ENCODE peak calls at places on chromosomes 16 and 17, in nine cellular contexts. One of them, this sample, is unnamed.

GRCh38 chr17:78146881-78147280 is 696 bp downstream of the C17orf99 start:
- DNase-seq in T-helper 2 cell: no peak
- DNase-seq in progenitor cell of endocrine pancreas: no peak
- DNase-seq in HS-5: no peak
- DNase-seq in stimulated activated effector memory CD8-positive, alpha-beta T cell treated with anti-CD3 and anti-CD28 coated beads, Interleukin-12 subunit alpha, Interleukin-12 subunit beta, amount 100 ng/mL, for 72 hours: no peak
- DNase-seq in CD4-positive, alpha-beta memory T cell: no peak
- DNase-seq in CD8-positive, alpha-beta memory T cell: no peak
- DNase-seq in CD4-positive, alpha-beta T cell: no peak
- DNase-seq in cardiac fibroblast: no peak
- DNase-seq in this sample: no peak

GRCh38 chr17:15350777-15351486 is 9.5 kb upstream of the TEKT3 start:
- DNase-seq in T-helper 2 cell: no peak
- DNase-seq in progenitor cell of endocrine pancreas: no peak
- DNase-seq in HS-5: no peak
- DNase-seq in stimulated activated effector memory CD8-positive, alpha-beta T cell treated with anti-CD3 and anti-CD28 coated beads, Interleukin-12 subunit alpha, Interleukin-12 subunit beta, amount 100 ng/mL, for 72 hours: no peak
- DNase-seq in CD4-positive, alpha-beta memory T cell: no peak
- DNase-seq in CD8-positive, alpha-beta memory T cell: no peak
- DNase-seq in CD4-positive, alpha-beta T cell: no peak
- DNase-seq in cardiac fibroblast: no peak
- DNase-seq in this sample: no peak

GRCh38 chr17:78130439-78131101 is at the start of gene TMC8:
- DNase-seq in T-helper 2 cell: no peak
- DNase-seq in progenitor cell of endocrine pancreas: no peak
- DNase-seq in HS-5: no peak
- DNase-seq in stimulated activated effector memory CD8-positive, alpha-beta T cell treated with anti-CD3 and anti-CD28 coated beads, Interleukin-12 subunit alpha, Interleukin-12 subunit beta, amount 100 ng/mL, for 72 hours: peak; percentile 86
- DNase-seq in CD4-positive, alpha-beta memory T cell: peak; percentile 89
- DNase-seq in CD8-positive, alpha-beta memory T cell: peak; percentile 70
- DNase-seq in CD4-positive, alpha-beta T cell: peak; percentile 75
- DNase-seq in cardiac fibroblast: no peak
- DNase-seq in this sample: no peak

GRCh38 chr17:32783602-32784001 is 93.3 kb downstream of the MYO1D start:
- DNase-seq in T-helper 2 cell: no peak
- DNase-seq in progenitor cell of endocrine pancreas: no peak
- DNase-seq in HS-5: no peak
- DNase-seq in stimulated activated effector memory CD8-positive, alpha-beta T cell treated with anti-CD3 and anti-CD28 coated beads, Interleukin-12 subunit alpha, Interleukin-12 subunit beta, amount 100 ng/mL, for 72 hours: no peak
- DNase-seq in CD4-positive, alpha-beta memory T cell: peak; percentile 46
- DNase-seq in CD8-positive, alpha-beta memory T cell: no peak
- DNase-seq in CD4-positive, alpha-beta T cell: no peak
- DNase-seq in cardiac fibroblast: peak; percentile 77
- DNase-seq in this sample: no peak

GRCh38 chr17:41987642-41988041 is 21.0 kb downstream of the CNP start:
- DNase-seq in T-helper 2 cell: no peak
- DNase-seq in progenitor cell of endocrine pancreas: no peak
- DNase-seq in HS-5: no peak
- DNase-seq in stimulated activated effector memory CD8-positive, alpha-beta T cell treated with anti-CD3 and anti-CD28 coated beads, Interleukin-12 subunit alpha, Interleukin-12 subunit beta, amount 100 ng/mL, for 72 hours: no peak
- DNase-seq in CD4-positive, alpha-beta memory T cell: no peak
- DNase-seq in CD8-positive, alpha-beta memory T cell: no peak
- DNase-seq in CD4-positive, alpha-beta T cell: no peak
- DNase-seq in cardiac fibroblast: no peak
- DNase-seq in this sample: no peak

GRCh38 chr17:13346081-13346533 is 255.6 kb downstream of the HS3ST3A1 start:
- DNase-seq in T-helper 2 cell: no peak
- DNase-seq in progenitor cell of endocrine pancreas: no peak
- DNase-seq in HS-5: peak; percentile 92
- DNase-seq in stimulated activated effector memory CD8-positive, alpha-beta T cell treated with anti-CD3 and anti-CD28 coated beads, Interleukin-12 subunit alpha, Interleukin-12 subunit beta, amount 100 ng/mL, for 72 hours: no peak
- DNase-seq in CD4-positive, alpha-beta memory T cell: no peak
- DNase-seq in CD8-positive, alpha-beta memory T cell: no peak
- DNase-seq in CD4-positive, alpha-beta T cell: no peak
- DNase-seq in cardiac fibroblast: peak; percentile 98
- DNase-seq in this sample: no peak

GRCh38 chr17:72588961-72589360 is 468.1 kb downstream of the SOX9 start:
- DNase-seq in T-helper 2 cell: no peak
- DNase-seq in progenitor cell of endocrine pancreas: no peak
- DNase-seq in HS-5: no peak
- DNase-seq in stimulated activated effector memory CD8-positive, alpha-beta T cell treated with anti-CD3 and anti-CD28 coated beads, Interleukin-12 subunit alpha, Interleukin-12 subunit beta, amount 100 ng/mL, for 72 hours: no peak
- DNase-seq in CD4-positive, alpha-beta memory T cell: no peak
- DNase-seq in CD8-positive, alpha-beta memory T cell: no peak
- DNase-seq in CD4-positive, alpha-beta T cell: no peak
- DNase-seq in cardiac fibroblast: peak; percentile 78
- DNase-seq in this sample: no peak

GRCh38 chr16:51766739-51767138 is 615.7 kb upstream of the SALL1 start:
- DNase-seq in T-helper 2 cell: no peak
- DNase-seq in progenitor cell of endocrine pancreas: no peak
- DNase-seq in HS-5: no peak
- DNase-seq in stimulated activated effector memory CD8-positive, alpha-beta T cell treated with anti-CD3 and anti-CD28 coated beads, Interleukin-12 subunit alpha, Interleukin-12 subunit beta, amount 100 ng/mL, for 72 hours: no peak
- DNase-seq in CD4-positive, alpha-beta memory T cell: no peak
- DNase-seq in CD8-positive, alpha-beta memory T cell: no peak
- DNase-seq in CD4-positive, alpha-beta T cell: no peak
- DNase-seq in cardiac fibroblast: no peak
- DNase-seq in this sample: no peak

GRCh38 chr17:27810211-27810901 is 10.0 kb upstream of the NOS2 start:
- DNase-seq in T-helper 2 cell: no peak
- DNase-seq in progenitor cell of endocrine pancreas: no peak
- DNase-seq in HS-5: no peak
- DNase-seq in stimulated activated effector memory CD8-positive, alpha-beta T cell treated with anti-CD3 and anti-CD28 coated beads, Interleukin-12 subunit alpha, Interleukin-12 subunit beta, amount 100 ng/mL, for 72 hours: peak; percentile 72
- DNase-seq in CD4-positive, alpha-beta memory T cell: no peak
- DNase-seq in CD8-positive, alpha-beta memory T cell: no peak
- DNase-seq in CD4-positive, alpha-beta T cell: no peak
- DNase-seq in cardiac fibroblast: no peak
- DNase-seq in this sample: no peak

GRCh38 chr16:47285001-47285400 is 141.3 kb upstream of the NETO2 start:
- DNase-seq in T-helper 2 cell: no peak
- DNase-seq in progenitor cell of endocrine pancreas: no peak
- DNase-seq in HS-5: no peak
- DNase-seq in stimulated activated effector memory CD8-positive, alpha-beta T cell treated with anti-CD3 and anti-CD28 coated beads, Interleukin-12 subunit alpha, Interleukin-12 subunit beta, amount 100 ng/mL, for 72 hours: no peak
- DNase-seq in CD4-positive, alpha-beta memory T cell: no peak
- DNase-seq in CD8-positive, alpha-beta memory T cell: no peak
- DNase-seq in CD4-positive, alpha-beta T cell: no peak
- DNase-seq in cardiac fibroblast: no peak
- DNase-seq in this sample: no peak

GRCh38 chr16:17921357-17921978 is 415.1 kb downstream of the NPIPA8 start:
- DNase-seq in T-helper 2 cell: peak; percentile 11
- DNase-seq in progenitor cell of endocrine pancreas: no peak
- DNase-seq in HS-5: no peak
- DNase-seq in stimulated activated effector memory CD8-positive, alpha-beta T cell treated with anti-CD3 and anti-CD28 coated beads, Interleukin-12 subunit alpha, Interleukin-12 subunit beta, amount 100 ng/mL, for 72 hours: peak; percentile 69
- DNase-seq in CD4-positive, alpha-beta memory T cell: peak; percentile 22
- DNase-seq in CD8-positive, alpha-beta memory T cell: peak; percentile 29
- DNase-seq in CD4-positive, alpha-beta T cell: peak; percentile 48
- DNase-seq in cardiac fibroblast: peak; percentile 14
- DNase-seq in this sample: peak; percentile 21

GRCh38 chr17:44351961-44352921 is 7.1 kb downstream of the GRN start:
- DNase-seq in T-helper 2 cell: no peak
- DNase-seq in progenitor cell of endocrine pancreas: no peak
- DNase-seq in HS-5: no peak
- DNase-seq in stimulated activated effector memory CD8-positive, alpha-beta T cell treated with anti-CD3 and anti-CD28 coated beads, Interleukin-12 subunit alpha, Interleukin-12 subunit beta, amount 100 ng/mL, for 72 hours: no peak
- DNase-seq in CD4-positive, alpha-beta memory T cell: no peak
- DNase-seq in CD8-positive, alpha-beta memory T cell: no peak
- DNase-seq in CD4-positive, alpha-beta T cell: no peak
- DNase-seq in cardiac fibroblast: no peak
- DNase-seq in this sample: no peak

GRCh38 chr17:19336938-19337711 is 25.4 kb downstream of the B9D1 start:
- DNase-seq in T-helper 2 cell: no peak
- DNase-seq in progenitor cell of endocrine pancreas: no peak
- DNase-seq in HS-5: no peak
- DNase-seq in stimulated activated effector memory CD8-positive, alpha-beta T cell treated with anti-CD3 and anti-CD28 coated beads, Interleukin-12 subunit alpha, Interleukin-12 subunit beta, amount 100 ng/mL, for 72 hours: no peak
- DNase-seq in CD4-positive, alpha-beta memory T cell: no peak
- DNase-seq in CD8-positive, alpha-beta memory T cell: no peak
- DNase-seq in CD4-positive, alpha-beta T cell: no peak
- DNase-seq in cardiac fibroblast: no peak
- DNase-seq in this sample: no peak

GRCh38 chr17:10196936-10197335 is 1.5 kb downstream of the GAS7 start:
- DNase-seq in T-helper 2 cell: no peak
- DNase-seq in progenitor cell of endocrine pancreas: no peak
- DNase-seq in HS-5: no peak
- DNase-seq in stimulated activated effector memory CD8-positive, alpha-beta T cell treated with anti-CD3 and anti-CD28 coated beads, Interleukin-12 subunit alpha, Interleukin-12 subunit beta, amount 100 ng/mL, for 72 hours: no peak
- DNase-seq in CD4-positive, alpha-beta memory T cell: no peak
- DNase-seq in CD8-positive, alpha-beta memory T cell: no peak
- DNase-seq in CD4-positive, alpha-beta T cell: no peak
- DNase-seq in cardiac fibroblast: no peak
- DNase-seq in this sample: no peak

GRCh38 chr17:82332669-82333278 is 792 bp downstream of the SECTM1 start:
- DNase-seq in T-helper 2 cell: no peak
- DNase-seq in progenitor cell of endocrine pancreas: no peak
- DNase-seq in HS-5: no peak
- DNase-seq in stimulated activated effector memory CD8-positive, alpha-beta T cell treated with anti-CD3 and anti-CD28 coated beads, Interleukin-12 subunit alpha, Interleukin-12 subunit beta, amount 100 ng/mL, for 72 hours: no peak
- DNase-seq in CD4-positive, alpha-beta memory T cell: no peak
- DNase-seq in CD8-positive, alpha-beta memory T cell: no peak
- DNase-seq in CD4-positive, alpha-beta T cell: no peak
- DNase-seq in cardiac fibroblast: peak; percentile 62
- DNase-seq in this sample: no peak

GRCh38 chr17:83181991-83182619 is 102.7 kb downstream of the METRNL start:
- DNase-seq in T-helper 2 cell: peak; percentile 5
- DNase-seq in progenitor cell of endocrine pancreas: no peak
- DNase-seq in HS-5: no peak
- DNase-seq in stimulated activated effector memory CD8-positive, alpha-beta T cell treated with anti-CD3 and anti-CD28 coated beads, Interleukin-12 subunit alpha, Interleukin-12 subunit beta, amount 100 ng/mL, for 72 hours: no peak
- DNase-seq in CD4-positive, alpha-beta memory T cell: no peak
- DNase-seq in CD8-positive, alpha-beta memory T cell: no peak
- DNase-seq in CD4-positive, alpha-beta T cell: peak; percentile 30
- DNase-seq in cardiac fibroblast: no peak
- DNase-seq in this sample: no peak

GRCh38 chr17:47225436-47225858 is 16.3 kb downstream of the MYL4 start:
- DNase-seq in T-helper 2 cell: no peak
- DNase-seq in progenitor cell of endocrine pancreas: no peak
- DNase-seq in HS-5: peak; percentile 89
- DNase-seq in stimulated activated effector memory CD8-positive, alpha-beta T cell treated with anti-CD3 and anti-CD28 coated beads, Interleukin-12 subunit alpha, Interleukin-12 subunit beta, amount 100 ng/mL, for 72 hours: no peak
- DNase-seq in CD4-positive, alpha-beta memory T cell: no peak
- DNase-seq in CD8-positive, alpha-beta memory T cell: no peak
- DNase-seq in CD4-positive, alpha-beta T cell: no peak
- DNase-seq in cardiac fibroblast: peak; percentile 97
- DNase-seq in this sample: no peak

GRCh38 chr16:8831450-8832382 is 34.1 kb downstream of the PMM2 start:
- DNase-seq in T-helper 2 cell: no peak
- DNase-seq in progenitor cell of endocrine pancreas: no peak
- DNase-seq in HS-5: no peak
- DNase-seq in stimulated activated effector memory CD8-positive, alpha-beta T cell treated with anti-CD3 and anti-CD28 coated beads, Interleukin-12 subunit alpha, Interleukin-12 subunit beta, amount 100 ng/mL, for 72 hours: no peak
- DNase-seq in CD4-positive, alpha-beta memory T cell: no peak
- DNase-seq in CD8-positive, alpha-beta memory T cell: no peak
- DNase-seq in CD4-positive, alpha-beta T cell: no peak
- DNase-seq in cardiac fibroblast: no peak
- DNase-seq in this sample: no peak

GRCh38 chr17:2386400-2387085 is 14.3 kb downstream of the MNT start:
- DNase-seq in T-helper 2 cell: no peak
- DNase-seq in progenitor cell of endocrine pancreas: no peak
- DNase-seq in HS-5: no peak
- DNase-seq in stimulated activated effector memory CD8-positive, alpha-beta T cell treated with anti-CD3 and anti-CD28 coated beads, Interleukin-12 subunit alpha, Interleukin-12 subunit beta, amount 100 ng/mL, for 72 hours: no peak
- DNase-seq in CD4-positive, alpha-beta memory T cell: no peak
- DNase-seq in CD8-positive, alpha-beta memory T cell: no peak
- DNase-seq in CD4-positive, alpha-beta T cell: no peak
- DNase-seq in cardiac fibroblast: no peak
- DNase-seq in this sample: no peak